ENCODE peak calls at places on chromosomes 13 and 19, in ten cellular contexts. F, B, C, D, I, W, L, A, O and G are unnamed samples.

GRCh38 chr19:45585158-45585577 is 566 bp upstream of the OPA3 start:
- DNase-seq in F (no peak), L (no peak), W (no peak), A (no peak), B (no peak), C (no peak), I (no peak), D (no peak), O (no peak), G (no peak)

GRCh38 chr19:47145639-47146486 is 15.2 kb downstream of the SAE1 start:
- DNase-seq in I (no peak), D (no peak), W (no peak), A (no peak), B (no peak), C (no peak), L (no peak), O (no peak), F (no peak), G (no peak)

GRCh38 chr13:52195052-52195837 is 35.8 kb upstream of the NEK3 start:
- DNase-seq in W (peak; percentile 85), D (peak; percentile 81), O (peak; percentile 30), A (peak; percentile 69), B (peak; percentile 9), L (peak; percentile 80), C (peak; percentile 59), I (peak; percentile 86), F (peak; percentile 36), G (peak; percentile 39)

GRCh38 chr13:43054803-43055802 is 31.7 kb downstream of the DNAJC15 start:
- DNase-seq in A (no peak), D (peak; percentile 87), I (peak; percentile 18), W (peak; percentile 16), F (peak; percentile 84), L (peak; percentile 78), B (peak; percentile 40), C (no peak), O (no peak), G (peak; percentile 85)

GRCh38 chr19:46299004-46299509 is 2.2 kb downstream of the HIF3A start:
- DNase-seq in C (peak; percentile 92), L (peak; percentile 97), O (peak; percentile 28), W (no peak), A (peak; percentile 99), D (peak; percentile 92), B (peak; percentile 76), I (peak; percentile 98), F (peak; percentile 83), G (peak; percentile 93)

GRCh38 chr13:103272770-103273169 is 206.6 kb upstream of the SLC10A2 start:
- DNase-seq in L (no peak), W (no peak), A (no peak), F (no peak), O (no peak), D (peak; percentile 41), B (peak; percentile 67), I (no peak), C (no peak), G (no peak)

GRCh38 chr13:61960981-61961380 is 545.3 kb upstream of the PCDH20 start:
- DNase-seq in D (no peak), C (no peak), I (no peak), L (no peak), W (no peak), A (no peak), B (no peak), F (no peak), O (no peak), G (no peak)

GRCh38 chr19:8150178-8150865 is 930 bp upstream of the FBN3 start:
- DNase-seq in D (no peak), I (no peak), O (no peak), W (no peak), A (no peak), L (no peak), F (no peak), C (no peak), B (no peak), G (no peak)

GRCh38 chr13:80048802-80049201 is 292.1 kb downstream of the SPRY2 start:
- DNase-seq in D (peak; percentile 97), L (peak; percentile 97), F (peak; percentile 99), A (no peak), C (peak; percentile 94), O (peak; percentile 89), W (peak; percentile 86), B (peak; percentile 91), I (peak; percentile 53), G (peak; percentile 99)

GRCh38 chr19:38433268-38433733 is at the start of gene RYR1:
- DNase-seq in D (no peak), W (peak; percentile 30), B (no peak), A (no peak), F (peak; percentile 5), O (no peak), C (peak; percentile 31), L (peak; percentile 10), I (peak; percentile 38), G (no peak)

GRCh38 chr13:27643334-27644158 is 21.9 kb downstream of the POLR1D start:
- DNase-seq in C (no peak), D (peak; percentile 18), A (no peak), W (no peak), F (no peak), I (no peak), B (no peak), O (no peak), L (no peak), G (no peak)

GRCh38 chr19:5585461-5586299 is 17.9 kb upstream of the TINCR start:
- DNase-seq in C (peak; percentile 31), I (peak; percentile 45), A (no peak), D (peak; percentile 33), O (no peak), B (no peak), L (no peak), F (peak; percentile 16), W (no peak), G (no peak)

GRCh38 chr13:43804461-43805070 is 17.8 kb upstream of the ENOX1 start:
- DNase-seq in F (peak; percentile 76), L (peak; percentile 86), B (peak; percentile 82), O (no peak), D (peak; percentile 88), W (peak; percentile 66), I (no peak), C (no peak), A (no peak), G (no peak)

GRCh38 chr19:604355-604754 is 14.7 kb downstream of the HCN2 start:
- DNase-seq in I (no peak), O (no peak), B (no peak), A (no peak), C (no peak), D (no peak), L (no peak), W (peak; percentile 65), F (no peak), G (no peak)

GRCh38 chr19:3479177-3479818 is 1.0 kb downstream of the SMIM24 start:
- DNase-seq in B (peak; percentile 5), L (no peak), C (no peak), A (no peak), I (no peak), O (no peak), F (no peak), D (no peak), W (peak; percentile 64), G (no peak)
- H3K4me3 ChIP-seq in B (no peak overlapping the region), L (no peak overlapping the region), C (no peak overlapping the region), A (peak overlapping the region; percentile 21), I (no peak overlapping the region), O (no peak overlapping the region), F (no peak overlapping the region), D (no peak overlapping the region), W (no peak overlapping the region), G (no peak overlapping the region)

DNA sequence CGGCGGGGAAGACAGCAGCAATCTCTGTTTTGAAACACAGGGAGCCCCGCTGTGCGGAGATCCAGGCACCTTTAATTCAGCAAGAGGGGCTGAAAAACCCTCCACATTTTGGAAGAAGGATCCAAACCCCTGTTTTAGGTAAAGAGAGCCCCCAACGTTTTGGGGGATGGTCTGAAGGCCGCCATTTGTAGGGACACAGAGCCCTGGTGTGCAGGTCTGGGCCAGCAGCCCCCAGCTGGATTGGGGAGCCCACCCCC is 3.5 kb upstream of the HOOK2 start:
- DNase-seq in L (no peak), A (no peak), O (no peak), F (no peak), D (no peak), W (peak; percentile 37), C (no peak), I (no peak), B (no peak), G (no peak)
- H3K4me3 ChIP-seq in L (peak overlapping the region; percentile 78), A (no peak overlapping the region), O (peak overlapping the region; percentile 65), F (peak overlapping the region; percentile 66), D (peak overlapping the region; percentile 61), W (peak overlapping the region; percentile 92), C (no peak overlapping the region), I (no peak overlapping the region), B (peak overlapping the region; percentile 68), G (peak overlapping the region; percentile 61)

GRCh38 chr19:10270180-10270615 is 722 bp upstream of the ICAM1 start:
- DNase-seq in A (peak; percentile 67), B (no peak), L (peak; percentile 53), I (peak; percentile 50), F (no peak), D (no peak), O (no peak), W (peak; percentile 89), C (peak; percentile 58), G (no peak)

GRCh38 chr19:10268077-10268476 is 2.8 kb upstream of the ICAM1 start:
- DNase-seq in B (no peak), C (no peak), O (no peak), F (no peak), W (no peak), A (no peak), L (no peak), D (no peak), I (no peak), G (no peak)

GRCh38 chr19:10270616-10271394 is at the start of gene ICAM1:
- DNase-seq in O (no peak), B (peak; percentile 70), C (peak; percentile 83), L (peak; percentile 95), W (peak; percentile 95), I (peak; percentile 64), D (peak; percentile 25), A (peak; percentile 75), F (peak; percentile 39), G (no peak)

GRCh38 chr19:10271543-10272086 is 695 bp downstream of the ICAM1 start:
- DNase-seq in I (no peak), L (peak; percentile 46), C (no peak), A (no peak), O (no peak), F (no peak), B (no peak), W (peak; percentile 92), D (no peak), G (no peak)

GRCh38 chr19:10269333-10270179 is 1.4 kb upstream of the ICAM1 start:
- DNase-seq in D (peak; percentile 74), C (peak; percentile 89), F (peak; percentile 68), L (peak; percentile 87), O (no peak), I (peak; percentile 78), W (peak; percentile 92), B (peak; percentile 88), A (peak; percentile 88), G (no peak)
- H3K4me3 ChIP-seq in D (peak overlapping the region; percentile 14), C (peak overlapping the region; percentile 35), F (peak overlapping the region; percentile 47), L (peak overlapping the region; percentile 85), O (no peak overlapping the region), I (no peak overlapping the region), W (peak overlapping the region; percentile 69), B (peak overlapping the region; percentile 64), A (peak overlapping the region; percentile 54), G (peak overlapping the region; percentile 40)

GRCh38 chr19:28727133-28727834 is 485.7 kb downstream of the UQCRFS1 start:
- DNase-seq in W (no peak), C (no peak), O (no peak), I (no peak), B (no peak), A (no peak), D (no peak), F (no peak), L (peak; percentile 21), G (no peak)
- H3K4me3 ChIP-seq in W (no peak overlapping the region), C (no peak overlapping the region), O (peak overlapping the region; percentile 45), I (no peak overlapping the region), B (no peak overlapping the region), A (no peak overlapping the region), D (no peak overlapping the region), F (peak overlapping the region; percentile 56), L (peak overlapping the region; percentile 41), G (peak overlapping the region; percentile 62)